ENCODE peak calls at places on chromosomes 4 and X, in five cellular contexts. One of them, this sample, is unnamed.
A peak's percentile ranks its signal among the peaks of the same experiment; 100 is the strongest.

GRCh38 chr4:34679228-34679627 is 1565.1 kb downstream of the ARAP2 start:
- DNase-seq in lower leg skin: no peak
- DNase-seq in osteocyte: no peak
- DNase-seq in fibroblast of lung: no peak
- DNase-seq in glutamatergic neuron: no peak
- DNase-seq in this sample: no peak

GRCh38 chr4:76740866-76741662 is 156.9 kb downstream of the SOWAHB start:
- DNase-seq in lower leg skin: no peak
- DNase-seq in osteocyte: no peak
- DNase-seq in fibroblast of lung: no peak
- DNase-seq in glutamatergic neuron: no peak
- DNase-seq in this sample: no peak

GRCh38 chrX:18574591-18574990 is 97.3 kb downstream of the RS1 start:
- DNase-seq in lower leg skin: no peak
- DNase-seq in osteocyte: no peak
- DNase-seq in fibroblast of lung: peak; percentile 85
- DNase-seq in glutamatergic neuron: peak; percentile 33
- DNase-seq in this sample: peak; percentile 78

GRCh38 chr4:44544158-44544557 is 95.5 kb upstream of the KCTD8 start:
- DNase-seq in lower leg skin: no peak
- DNase-seq in osteocyte: no peak
- DNase-seq in fibroblast of lung: no peak
- DNase-seq in glutamatergic neuron: no peak
- DNase-seq in this sample: no peak

GRCh38 chr4:151676301-151676700 is 84.5 kb downstream of the GATB start:
- DNase-seq in lower leg skin: no peak
- DNase-seq in osteocyte: no peak
- DNase-seq in fibroblast of lung: peak; percentile 65
- DNase-seq in glutamatergic neuron: no peak
- DNase-seq in this sample: peak; percentile 79

GRCh38 chrX:53481816-53482485 is 47.8 kb upstream of the HSD17B10 start:
- DNase-seq in lower leg skin: peak; percentile 36
- DNase-seq in osteocyte: no peak
- DNase-seq in fibroblast of lung: peak; percentile 69
- DNase-seq in glutamatergic neuron: peak; percentile 49
- DNase-seq in this sample: peak; percentile 76

GRCh38 chr4:174532479-174532878 is 10.2 kb upstream of the HPGD start:
- DNase-seq in lower leg skin: no peak
- DNase-seq in osteocyte: no peak
- DNase-seq in fibroblast of lung: no peak
- DNase-seq in glutamatergic neuron: no peak
- DNase-seq in this sample: no peak

GRCh38 chr4:7693237-7693608 is 246.4 kb downstream of the AFAP1 start:
- DNase-seq in lower leg skin: no peak
- DNase-seq in osteocyte: no peak
- DNase-seq in fibroblast of lung: no peak
- DNase-seq in glutamatergic neuron: peak; percentile 12
- DNase-seq in this sample: no peak

GRCh38 chr4:112327950-112328349 is 30.8 kb downstream of the ALPK1 start:
- DNase-seq in lower leg skin: no peak
- DNase-seq in osteocyte: no peak
- DNase-seq in fibroblast of lung: peak; percentile 79
- DNase-seq in glutamatergic neuron: no peak
- DNase-seq in this sample: peak; percentile 84

DNA sequence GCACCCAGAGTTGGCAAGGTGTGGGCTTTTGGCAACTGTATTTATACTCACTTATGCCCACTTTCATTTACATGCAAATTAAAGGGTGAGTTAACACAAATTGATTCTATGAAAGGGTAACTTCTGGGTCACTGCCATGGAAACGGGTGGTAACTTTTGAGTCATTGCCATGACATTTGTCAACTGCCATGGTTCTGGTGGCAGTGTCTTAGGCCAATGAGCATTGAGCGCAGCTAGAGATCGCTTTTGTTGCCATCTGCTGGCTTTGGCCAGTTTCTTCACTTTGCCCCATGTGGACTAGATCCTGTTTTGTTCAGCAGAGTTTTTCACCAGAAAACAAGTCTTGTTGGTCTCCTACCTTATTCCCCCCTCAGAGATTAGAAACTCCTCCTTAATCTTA is 170.8 kb upstream of the NUDT6 start:
- DNase-seq in lower leg skin: no peak
- DNase-seq in osteocyte: no peak
- DNase-seq in fibroblast of lung: no peak
- DNase-seq in glutamatergic neuron: no peak
- DNase-seq in this sample: no peak
- TF ChIP-seq CTCF in lower leg skin: no peak
- TF ChIP-seq CTCF in osteocyte: no peak
- TF ChIP-seq CTCF in fibroblast of lung: no peak
- TF ChIP-seq CTCF in glutamatergic neuron: no peak
- TF ChIP-seq CTCF in this sample: peak; percentile 16

DNA sequence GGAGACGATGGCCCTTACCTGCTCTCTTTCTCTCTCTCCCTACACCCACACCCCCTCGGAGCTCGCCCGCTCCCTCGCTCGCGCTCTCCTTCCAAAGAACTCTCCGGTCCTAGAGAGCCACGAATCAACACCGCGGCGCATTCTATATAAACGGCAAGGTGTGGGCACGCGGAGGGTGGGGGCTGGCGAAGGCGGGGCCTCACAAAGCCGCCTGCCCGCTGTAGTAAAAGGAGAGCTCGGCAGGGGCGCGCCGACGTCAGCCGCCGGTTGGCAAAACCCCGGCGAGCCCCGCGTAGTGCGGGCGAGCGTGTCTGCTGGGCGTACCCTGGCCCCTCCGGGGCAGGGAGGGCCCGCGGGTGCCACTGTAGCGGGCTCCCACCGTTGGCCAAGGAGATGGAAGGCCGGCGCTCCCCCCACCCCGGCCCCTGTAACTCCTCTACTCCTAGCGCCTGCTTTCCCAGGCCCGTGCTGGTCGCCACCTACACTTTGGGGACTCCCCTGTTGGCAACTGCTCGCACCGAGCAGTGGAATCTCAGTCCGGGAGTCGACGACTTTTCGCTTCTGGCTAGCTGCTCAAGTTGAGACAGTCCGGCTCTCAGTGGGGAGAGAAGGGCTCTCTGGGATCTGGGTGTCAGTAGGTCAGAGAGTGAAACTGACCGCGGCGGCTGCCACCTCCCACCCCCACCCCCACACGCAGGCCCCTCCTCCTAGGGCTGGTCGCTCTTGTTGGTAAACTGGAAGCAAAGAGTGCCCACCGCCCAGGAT is 325.5 kb upstream of the F9 start:
- DNase-seq in lower leg skin: no peak
- DNase-seq in osteocyte: no peak
- DNase-seq in fibroblast of lung: no peak
- DNase-seq in glutamatergic neuron: peak; percentile 49
- DNase-seq in this sample: no peak
- TF ChIP-seq CTCF in lower leg skin: no peak
- TF ChIP-seq CTCF in osteocyte: no peak
- TF ChIP-seq CTCF in fibroblast of lung: no peak
- TF ChIP-seq CTCF in glutamatergic neuron: no peak
- TF ChIP-seq CTCF in this sample: no peak

DNA sequence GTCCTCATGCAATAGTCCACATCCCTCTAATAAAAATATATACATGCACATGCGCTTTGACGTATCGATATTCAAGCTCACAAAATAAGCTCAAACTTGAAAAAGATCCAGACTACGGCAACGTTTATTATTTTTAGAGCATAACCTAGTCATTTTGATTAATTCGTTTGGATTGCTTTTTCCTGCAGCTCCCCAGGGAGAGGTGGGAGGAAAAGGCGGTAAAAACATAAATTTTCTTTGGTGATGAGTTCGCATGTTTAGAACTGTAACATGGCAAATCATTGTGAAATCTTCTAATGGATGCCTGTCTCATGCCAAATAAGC is 279.1 kb upstream of the KLF3 start:
- DNase-seq in lower leg skin: no peak
- DNase-seq in osteocyte: no peak
- DNase-seq in fibroblast of lung: no peak
- DNase-seq in glutamatergic neuron: no peak
- DNase-seq in this sample: no peak
- TF ChIP-seq CTCF in lower leg skin: no peak
- TF ChIP-seq CTCF in osteocyte: no peak
- TF ChIP-seq CTCF in fibroblast of lung: no peak
- TF ChIP-seq CTCF in glutamatergic neuron: no peak
- TF ChIP-seq CTCF in this sample: no peak

GRCh38 chrX:119186763-119187162 is 49.3 kb upstream of the PGRMC1 start:
- DNase-seq in lower leg skin: no peak
- DNase-seq in osteocyte: peak; percentile 42
- DNase-seq in fibroblast of lung: no peak
- DNase-seq in glutamatergic neuron: no peak
- DNase-seq in this sample: no peak

GRCh38 chrX:119187298-119187697 is 48.8 kb upstream of the PGRMC1 start:
- DNase-seq in lower leg skin: no peak
- DNase-seq in osteocyte: peak; percentile 13
- DNase-seq in fibroblast of lung: no peak
- DNase-seq in glutamatergic neuron: no peak
- DNase-seq in this sample: no peak

GRCh38 chrX:119177278-119177677 is 49.7 kb upstream of the KIAA1210 start:
- DNase-seq in lower leg skin: no peak
- DNase-seq in osteocyte: peak; percentile 15
- DNase-seq in fibroblast of lung: no peak
- DNase-seq in glutamatergic neuron: peak; percentile 61
- DNase-seq in this sample: no peak

GRCh38 chrX:119186194-119186593 is 49.9 kb upstream of the PGRMC1 start:
- DNase-seq in lower leg skin: no peak
- DNase-seq in osteocyte: no peak
- DNase-seq in fibroblast of lung: no peak
- DNase-seq in glutamatergic neuron: no peak
- DNase-seq in this sample: no peak

DNA sequence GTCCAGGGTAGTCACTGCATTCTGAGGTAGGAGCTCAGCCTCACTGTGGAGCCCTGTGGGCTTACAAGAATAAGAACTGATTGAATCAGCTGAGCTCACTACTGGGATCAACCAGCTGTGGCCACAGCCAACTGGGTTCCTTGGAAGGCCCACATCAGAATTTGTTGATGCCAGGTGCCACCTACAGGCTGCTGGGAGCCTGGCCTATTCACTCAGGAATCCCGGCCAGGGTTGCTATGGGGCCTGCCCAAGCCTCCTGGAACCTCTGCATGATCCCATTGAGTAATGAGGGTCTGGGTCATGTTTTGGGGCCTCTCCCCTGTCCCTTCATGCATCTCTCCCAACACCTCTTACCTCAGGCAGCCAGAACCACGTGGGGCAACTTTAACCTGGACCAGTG is 53.9 kb upstream of the KIAA1210 start:
- DNase-seq in lower leg skin: no peak
- DNase-seq in osteocyte: peak; percentile 56
- DNase-seq in fibroblast of lung: no peak
- DNase-seq in glutamatergic neuron: no peak
- DNase-seq in this sample: no peak
- TF ChIP-seq CTCF in lower leg skin: no peak
- TF ChIP-seq CTCF in osteocyte: no peak
- TF ChIP-seq CTCF in fibroblast of lung: no peak
- TF ChIP-seq CTCF in glutamatergic neuron: no peak
- TF ChIP-seq CTCF in this sample: peak; percentile 19

GRCh38 chr4:157739237-157739636 is 433.6 kb downstream of the GASK1B start:
- DNase-seq in lower leg skin: no peak
- DNase-seq in osteocyte: no peak
- DNase-seq in fibroblast of lung: no peak
- DNase-seq in glutamatergic neuron: no peak
- DNase-seq in this sample: peak; percentile 28
- TF ChIP-seq CTCF in lower leg skin: no peak
- TF ChIP-seq CTCF in osteocyte: no peak
- TF ChIP-seq CTCF in fibroblast of lung: no peak
- TF ChIP-seq CTCF in glutamatergic neuron: no peak
- TF ChIP-seq CTCF in this sample: no peak

GRCh38 chr4:184983660-184984356 is 34.5 kb upstream of the HELT start:
- DNase-seq in lower leg skin: no peak
- DNase-seq in osteocyte: no peak
- DNase-seq in fibroblast of lung: peak; percentile 38
- DNase-seq in glutamatergic neuron: peak; percentile 81
- DNase-seq in this sample: peak; percentile 82
- TF ChIP-seq CTCF in lower leg skin: no peak
- TF ChIP-seq CTCF in osteocyte: peak; percentile 51
- TF ChIP-seq CTCF in fibroblast of lung: peak; percentile 47
- TF ChIP-seq CTCF in glutamatergic neuron: no peak
- TF ChIP-seq CTCF in this sample: peak; percentile 69

GRCh38 chr4:158411180-158411721 is 110.4 kb upstream of the RXFP1 start:
- DNase-seq in lower leg skin: no peak
- DNase-seq in osteocyte: no peak
- DNase-seq in fibroblast of lung: no peak
- DNase-seq in glutamatergic neuron: no peak
- DNase-seq in this sample: peak; percentile 47

GRCh38 chr4:158410272-158410671 is 111.4 kb upstream of the RXFP1 start:
- DNase-seq in lower leg skin: no peak
- DNase-seq in osteocyte: no peak
- DNase-seq in fibroblast of lung: peak; percentile 21
- DNase-seq in glutamatergic neuron: no peak
- DNase-seq in this sample: peak; percentile 74
- TF ChIP-seq CTCF in lower leg skin: no peak
- TF ChIP-seq CTCF in osteocyte: no peak
- TF ChIP-seq CTCF in fibroblast of lung: no peak
- TF ChIP-seq CTCF in glutamatergic neuron: no peak
- TF ChIP-seq CTCF in this sample: peak; percentile 52

This sample was measured in choroid plexus epithelial cell.